ENCODE peak calls at places on chromosomes 16 and 17, in six cellular contexts. Z is T-helper 1 cell, X is colonic mucosa, U is COR-L47, L is GM04504, I is thoracic aorta. D is an unnamed sample.
A peak's percentile ranks its signal among the peaks of the same experiment; 100 is the strongest.

GRCh38 chr17:1398900-1399299 is 1.1 kb downstream of the YWHAE start:
- DNase-seq in Z (no peak), X (peak; percentile 40), U (no peak), L (no peak), I (no peak), D (no peak)

GRCh38 chr17:49515196-49515770 is 20.2 kb downstream of the NGFR start:
- DNase-seq in Z (no peak), X (peak; percentile 55), U (no peak), L (peak; percentile 97), I (peak; percentile 56), D (peak; percentile 86)

GRCh38 chr17:45306094-45306493 is 10.7 kb downstream of the MAP3K14 start:
- DNase-seq in Z (no peak), X (no peak), U (no peak), L (no peak), I (no peak), D (no peak)

GRCh38 chr17:75684249-75684648 is 17.1 kb downstream of the SAP30BP start:
- DNase-seq in Z (no peak), X (no peak), U (no peak), L (no peak), I (no peak), D (no peak)

GRCh38 chr17:78905111-78905510 is 2.1 kb upstream of the CEP295NL start:
- DNase-seq in Z (no peak), X (no peak), U (no peak), L (no peak), I (no peak), D (no peak)

GRCh38 chr17:38667099-38667786 is 7.5 kb downstream of the EPOP start:
- DNase-seq in Z (peak; percentile 53), X (peak; percentile 65), U (peak; percentile 67), L (peak; percentile 32), I (no peak), D (peak; percentile 70)

GRCh38 chr16:86299882-86300490 is 210.3 kb upstream of the FOXF1 start:
- DNase-seq in Z (no peak), X (no peak), U (no peak), L (no peak), I (no peak), D (no peak)

GRCh38 chr17:8384801-8385335 is 1.9 kb upstream of the RPL26 start:
- DNase-seq in Z (no peak), X (no peak), U (no peak), L (peak; percentile 77), I (no peak), D (no peak)

GRCh38 chr17:82085931-82086764 is 11.9 kb downstream of the FASN start:
- DNase-seq in Z (no peak), X (no peak), U (no peak), L (no peak), I (no peak), D (no peak)

GRCh38 chr16:86405319-86405718 is 105.0 kb upstream of the FOXF1 start:
- DNase-seq in Z (no peak), X (no peak), U (no peak), L (no peak), I (no peak), D (no peak)

GRCh38 chr16:1152651-1153259 is at the start of gene CACNA1H:
- DNase-seq in Z (no peak), X (no peak), U (no peak), L (no peak), I (no peak), D (no peak)

GRCh38 chr16:50252082-50252611 is 14.2 kb upstream of the ADCY7 start:
- DNase-seq in Z (no peak), X (no peak), U (no peak), L (no peak), I (no peak), D (no peak)

GRCh38 chr16:28538733-28539596 is at the start of gene NUPR1:
- DNase-seq in Z (no peak), X (peak; percentile 97), U (no peak), L (peak; percentile 99), I (peak; percentile 86), D (peak; percentile 95)

GRCh38 chr16:30551781-30552180 is 6.4 kb downstream of the ZNF764 start:
- DNase-seq in Z (peak; percentile 87), X (no peak), U (no peak), L (no peak), I (no peak), D (no peak)

GRCh38 chr16:19136549-19137196 is 22.9 kb downstream of the ITPRIPL2 start:
- DNase-seq in Z (no peak), X (peak; percentile 53), U (no peak), L (no peak), I (no peak), D (no peak)

GRCh38 chr17:40953876-40954275 is 12.9 kb downstream of the KRT39 start:
- DNase-seq in Z (no peak), X (no peak), U (no peak), L (peak; percentile 51), I (no peak), D (no peak)

GRCh38 chr16:89317729-89318429 is 100.4 kb downstream of the ZNF778 start:
- DNase-seq in Z (no peak), X (peak; percentile 55), U (no peak), L (no peak), I (no peak), D (no peak)

GRCh38 chr17:28907709-28908475 is 5.0 kb upstream of the DHRS13 start:
- DNase-seq in Z (no peak), X (no peak), U (no peak), L (no peak), I (no peak), D (no peak)

GRCh38 chr17:78559749-78560368 is 17.3 kb downstream of the DNAH17 start:
- DNase-seq in Z (no peak), X (no peak), U (no peak), L (no peak), I (no peak), D (no peak)

GRCh38 chr17:42387663-42388380 is 420 bp downstream of the STAT3 start:
- DNase-seq in Z (peak; percentile 35), X (peak; percentile 66), U (peak; percentile 66), L (no peak), I (no peak), D (peak; percentile 65)

GRCh38 chr16:29920690-29921371 is 5.2 kb downstream of the KCTD13 start:
- DNase-seq in Z (no peak), X (no peak), U (no peak), L (no peak), I (no peak), D (no peak)

GRCh38 chr17:39626671-39627169 is at the start of gene PPP1R1B:
- DNase-seq in Z (no peak), X (peak; percentile 71), U (peak; percentile 21), L (no peak), I (no peak), D (no peak)

GRCh38 chr16:83940157-83940556 is 12.9 kb upstream of the OSGIN1 start:
- DNase-seq in Z (no peak), X (no peak), U (no peak), L (no peak), I (no peak), D (no peak)

GRCh38 chr17:54969658-54970572 is 1.4 kb downstream of the STXBP4 start:
- DNase-seq in Z (no peak), X (no peak), U (no peak), L (no peak), I (no peak), D (no peak)

GRCh38 chr17:27848941-27849340 is 44.2 kb downstream of the LYRM9 start:
- DNase-seq in Z (no peak), X (peak; percentile 44), U (peak; percentile 47), L (no peak), I (no peak), D (no peak)

GRCh38 chr17:78924481-78925151 is 571 bp downstream of the TIMP2 start:
- DNase-seq in Z (no peak), X (peak; percentile 32), U (no peak), L (no peak), I (no peak), D (no peak)

GRCh38 chr16:84930298-84931106 is 80.8 kb downstream of the ZDHHC7 start:
- DNase-seq in Z (no peak), X (no peak), U (no peak), L (no peak), I (no peak), D (no peak)

GRCh38 chr16:19505600-19506303 is 16.1 kb downstream of the GDE1 start:
- DNase-seq in Z (no peak), X (no peak), U (no peak), L (no peak), I (no peak), D (no peak)

GRCh38 chr17:40938981-40939380 is 1.5 kb upstream of the KRT23 start:
- DNase-seq in Z (no peak), X (no peak), U (no peak), L (peak; percentile 63), I (no peak), D (no peak)

GRCh38 chr17:35726609-35727460 is 4.6 kb upstream of the RASL10B start:
- DNase-seq in Z (no peak), X (peak; percentile 53), U (no peak), L (peak; percentile 89), I (no peak), D (no peak)

GRCh38 chr17:57898487-57899311 is 48.9 kb upstream of the MRPS23 start:
- DNase-seq in Z (no peak), X (no peak), U (no peak), L (no peak), I (no peak), D (peak; percentile 72)

GRCh38 chr17:77508047-77508715 is 367.4 kb downstream of the SEC14L1 start:
- DNase-seq in Z (no peak), X (no peak), U (no peak), L (no peak), I (no peak), D (no peak)

GRCh38 chr17:8776861-8777260 is 18.5 kb upstream of the SPDYE4 start:
- DNase-seq in Z (no peak), X (no peak), U (no peak), L (no peak), I (no peak), D (no peak)

GRCh38 chr17:2853722-2854580 is 57.7 kb downstream of the RAP1GAP2 start:
- DNase-seq in Z (no peak), X (peak; percentile 53), U (no peak), L (no peak), I (no peak), D (peak; percentile 55)

GRCh38 chr16:72371307-72372081 is 199.5 kb upstream of the PMFBP1 start:
- DNase-seq in Z (no peak), X (no peak), U (no peak), L (peak; percentile 41), I (no peak), D (no peak)

GRCh38 chr16:88633684-88634140 is 4.7 kb upstream of the IL17C start:
- DNase-seq in Z (peak; percentile 55), X (peak; percentile 64), U (no peak), L (no peak), I (no peak), D (peak; percentile 52)

GRCh38 chr16:85123891-85124635 is 11.8 kb upstream of the CIBAR2 start:
- DNase-seq in Z (no peak), X (no peak), U (no peak), L (peak; percentile 85), I (peak; percentile 64), D (no peak)

GRCh38 chr17:44827863-44828262 is 2.2 kb downstream of the GJC1 start:
- DNase-seq in Z (no peak), X (no peak), U (no peak), L (no peak), I (no peak), D (no peak)

GRCh38 chr16:86029131-86029741 is 130.3 kb downstream of the IRF8 start:
- DNase-seq in Z (no peak), X (peak; percentile 66), U (no peak), L (no peak), I (no peak), D (peak; percentile 49)

D was measured in stomach.